ENCODE peak calls at places on chromosomes 5 and 9, in seven cellular contexts. One of them, this sample, is unnamed.

GRCh38 chr5:15757635-15758034 is 257.7 kb downstream of the FBXL7 start:
- DNase-seq in BJ: no peak
- DNase-seq in SHP77 treated with DMSO at 0.1 percent for 48 hours: no peak
- DNase-seq in GM23338: no peak
- DNase-seq in MCF 10A: no peak
- DNase-seq in stimulated activated CD8-positive, alpha-beta memory T cell treated with anti-CD3 and anti-CD28 coated beads, Interleukin-12 subunit alpha, Interleukin-12 subunit beta, amount 100 ng/mL, for 4 hours: no peak
- DNase-seq in aorta: no peak
- DNase-seq in this sample: no peak

GRCh38 chr5:138305797-138306196 is 25.8 kb downstream of the CDC25C start:
- DNase-seq in SHP77 treated with DMSO at 0.1 percent for 48 hours: peak
- DNase-seq in GM23338: no peak
- DNase-seq in aorta: no peak
- DNase-seq in MCF 10A: peak
- DNase-seq in stimulated activated CD8-positive, alpha-beta memory T cell treated with anti-CD3 and anti-CD28 coated beads, Interleukin-12 subunit alpha, Interleukin-12 subunit beta, amount 100 ng/mL, for 4 hours: no peak
- DNase-seq in BJ: no peak
- DNase-seq in this sample: no peak

GRCh38 chr5:81014348-81014747 is 54.2 kb downstream of the RASGRF2 start:
- DNase-seq in BJ: no peak
- DNase-seq in MCF 10A: peak
- DNase-seq in aorta: no peak
- DNase-seq in stimulated activated CD8-positive, alpha-beta memory T cell treated with anti-CD3 and anti-CD28 coated beads, Interleukin-12 subunit alpha, Interleukin-12 subunit beta, amount 100 ng/mL, for 4 hours: no peak
- DNase-seq in SHP77 treated with DMSO at 0.1 percent for 48 hours: no peak
- DNase-seq in GM23338: no peak
- DNase-seq in this sample: no peak

GRCh38 chr5:93596310-93596675 is 13.3 kb downstream of the NR2F1 start:
- DNase-seq in SHP77 treated with DMSO at 0.1 percent for 48 hours: no peak
- DNase-seq in BJ: no peak
- DNase-seq in MCF 10A: no peak
- DNase-seq in aorta: no peak
- DNase-seq in stimulated activated CD8-positive, alpha-beta memory T cell treated with anti-CD3 and anti-CD28 coated beads, Interleukin-12 subunit alpha, Interleukin-12 subunit beta, amount 100 ng/mL, for 4 hours: no peak
- DNase-seq in GM23338: no peak
- DNase-seq in this sample: no peak

GRCh38 chr9:98823666-98824334 is 16.3 kb downstream of the GALNT12 start:
- DNase-seq in MCF 10A: no peak
- DNase-seq in stimulated activated CD8-positive, alpha-beta memory T cell treated with anti-CD3 and anti-CD28 coated beads, Interleukin-12 subunit alpha, Interleukin-12 subunit beta, amount 100 ng/mL, for 4 hours: no peak
- DNase-seq in aorta: no peak
- DNase-seq in BJ: no peak
- DNase-seq in SHP77 treated with DMSO at 0.1 percent for 48 hours: no peak
- DNase-seq in GM23338: no peak
- DNase-seq in this sample: no peak

GRCh38 chr9:133167769-133168168 is 4.1 kb upstream of the GBGT1 start:
- DNase-seq in SHP77 treated with DMSO at 0.1 percent for 48 hours: no peak
- DNase-seq in MCF 10A: no peak
- DNase-seq in GM23338: no peak
- DNase-seq in aorta: peak
- DNase-seq in BJ: no peak
- DNase-seq in stimulated activated CD8-positive, alpha-beta memory T cell treated with anti-CD3 and anti-CD28 coated beads, Interleukin-12 subunit alpha, Interleukin-12 subunit beta, amount 100 ng/mL, for 4 hours: no peak
- DNase-seq in this sample: no peak

GRCh38 chr5:3145641-3146040 is 394.2 kb upstream of the IRX2 start:
- DNase-seq in stimulated activated CD8-positive, alpha-beta memory T cell treated with anti-CD3 and anti-CD28 coated beads, Interleukin-12 subunit alpha, Interleukin-12 subunit beta, amount 100 ng/mL, for 4 hours: no peak
- DNase-seq in aorta: no peak
- DNase-seq in MCF 10A: no peak
- DNase-seq in GM23338: no peak
- DNase-seq in SHP77 treated with DMSO at 0.1 percent for 48 hours: no peak
- DNase-seq in BJ: no peak
- DNase-seq in this sample: peak

GRCh38 chr9:108903437-108904103 is 30.4 kb downstream of the ELP1 start:
- DNase-seq in SHP77 treated with DMSO at 0.1 percent for 48 hours: no peak
- DNase-seq in aorta: no peak
- DNase-seq in GM23338: no peak
- DNase-seq in stimulated activated CD8-positive, alpha-beta memory T cell treated with anti-CD3 and anti-CD28 coated beads, Interleukin-12 subunit alpha, Interleukin-12 subunit beta, amount 100 ng/mL, for 4 hours: no peak
- DNase-seq in MCF 10A: peak
- DNase-seq in BJ: no peak
- DNase-seq in this sample: no peak

GRCh38 chr9:12666813-12667212 is 26.4 kb upstream of the TYRP1 start:
- DNase-seq in MCF 10A: peak
- DNase-seq in SHP77 treated with DMSO at 0.1 percent for 48 hours: no peak
- DNase-seq in GM23338: peak
- DNase-seq in BJ: no peak
- DNase-seq in stimulated activated CD8-positive, alpha-beta memory T cell treated with anti-CD3 and anti-CD28 coated beads, Interleukin-12 subunit alpha, Interleukin-12 subunit beta, amount 100 ng/mL, for 4 hours: no peak
- DNase-seq in aorta: no peak
- DNase-seq in this sample: peak

This sample was measured in NCI-H82.